ENCODE peak calls at places on chromosomes 11 and 22, in ten cellular contexts. O, M, B, C, J, V, H, E, Y and A are unnamed samples.

GRCh38 chr22:21961886-21962654 is 9.4 kb upstream of the PPM1F start:
- DNase-seq in O (no peak), M (no peak), B (no peak), C (peak; percentile 66), J (no peak), V (no peak), H (no peak), E (peak; percentile 72), Y (no peak), A (no peak)

GRCh38 chr11:8262552-8263108 is 1.0 kb downstream of the LMO1 start:
- DNase-seq in O (peak; percentile 21), M (no peak), B (peak; percentile 90), C (peak; percentile 61), J (peak; percentile 44), V (peak; percentile 60), H (peak; percentile 54), E (peak; percentile 55), Y (peak; percentile 66), A (peak; percentile 57)

GRCh38 chr11:116742104-116742503 is 30.7 kb downstream of the BUD13 start:
- DNase-seq in O (no peak), M (no peak), B (no peak), C (peak; percentile 27), J (no peak), V (no peak), H (no peak), E (peak; percentile 62), Y (no peak), A (no peak)

GRCh38 chr11:44426119-44426518 is 116.2 kb upstream of the ALX4 start:
- DNase-seq in O (no peak), M (no peak), B (no peak), C (no peak), J (no peak), V (no peak), H (no peak), E (no peak), Y (no peak), A (no peak)

GRCh38 chr11:16086229-16086628 is 270.1 kb downstream of the SOX6 start:
- DNase-seq in O (no peak), M (no peak), B (no peak), C (no peak), J (no peak), V (peak; percentile 33), H (no peak), E (no peak), Y (no peak), A (no peak)

GRCh38 chr11:128620306-128621175 is 33.2 kb upstream of the ETS1 start:
- DNase-seq in O (no peak), M (no peak), B (no peak), C (peak; percentile 19), J (no peak), V (no peak), H (no peak), E (peak; percentile 33), Y (no peak), A (no peak)

GRCh38 chr11:35304393-35304790 is 115.0 kb downstream of the SLC1A2 start:
- DNase-seq in O (peak; percentile 26), M (no peak), B (no peak), C (peak; percentile 37), J (no peak), V (no peak), H (no peak), E (peak; percentile 88), Y (no peak), A (peak; percentile 13)

GRCh38 chr11:2914475-2915195 is 14.6 kb downstream of the PHLDA2 start:
- DNase-seq in O (no peak), M (peak; percentile 81), B (peak; percentile 85), C (no peak), J (no peak), V (no peak), H (no peak), E (no peak), Y (no peak), A (no peak)

GRCh38 chr11:819129-819931 is 616 bp downstream of the PNPLA2 start:
- DNase-seq in O (peak; percentile 94), M (peak; percentile 96), B (peak; percentile 98), C (peak; percentile 92), J (peak; percentile 82), V (peak; percentile 88), H (peak; percentile 88), E (peak; percentile 73), Y (peak; percentile 95), A (peak; percentile 97)

GRCh38 chr11:62841361-62842170 is 2.2 kb upstream of the WDR74 start:
- DNase-seq in O (peak; percentile 98), M (peak; percentile 91), B (peak; percentile 94), C (peak; percentile 97), J (peak; percentile 95), V (peak; percentile 79), H (peak; percentile 81), E (peak; percentile 100), Y (peak; percentile 77), A (peak; percentile 87)

GRCh38 chr11:72321381-72321996 is 77.5 kb upstream of the PHOX2A start:
- DNase-seq in O (no peak), M (no peak), B (no peak), C (peak; percentile 59), J (peak; percentile 25), V (no peak), H (no peak), E (peak; percentile 81), Y (no peak), A (no peak)

GRCh38 chr11:118608268-118609214 is 1.1 kb downstream of the PHLDB1 start:
- DNase-seq in O (peak; percentile 39), M (peak; percentile 80), B (peak; percentile 51), C (peak; percentile 55), J (peak; percentile 44), V (no peak), H (no peak), E (peak; percentile 85), Y (peak; percentile 87), A (no peak)

GRCh38 chr11:119367661-119368120 is 13.8 kb downstream of the USP2 start:
- DNase-seq in O (no peak), M (no peak), B (no peak), C (no peak), J (peak; percentile 64), V (no peak), H (no peak), E (no peak), Y (no peak), A (no peak)

GRCh38 chr11:134394311-134394710 is 17.7 kb downstream of the B3GAT1 start:
- DNase-seq in O (no peak), M (no peak), B (no peak), C (no peak), J (no peak), V (no peak), H (no peak), E (no peak), Y (no peak), A (no peak)

GRCh38 chr22:20131593-20131855 is at the start of gene ZDHHC8:
- DNase-seq in O (peak; percentile 42), M (peak; percentile 60), B (peak; percentile 64), C (peak; percentile 38), J (no peak), V (no peak), H (peak; percentile 22), E (no peak), Y (peak; percentile 61), A (peak; percentile 91)

DNA sequence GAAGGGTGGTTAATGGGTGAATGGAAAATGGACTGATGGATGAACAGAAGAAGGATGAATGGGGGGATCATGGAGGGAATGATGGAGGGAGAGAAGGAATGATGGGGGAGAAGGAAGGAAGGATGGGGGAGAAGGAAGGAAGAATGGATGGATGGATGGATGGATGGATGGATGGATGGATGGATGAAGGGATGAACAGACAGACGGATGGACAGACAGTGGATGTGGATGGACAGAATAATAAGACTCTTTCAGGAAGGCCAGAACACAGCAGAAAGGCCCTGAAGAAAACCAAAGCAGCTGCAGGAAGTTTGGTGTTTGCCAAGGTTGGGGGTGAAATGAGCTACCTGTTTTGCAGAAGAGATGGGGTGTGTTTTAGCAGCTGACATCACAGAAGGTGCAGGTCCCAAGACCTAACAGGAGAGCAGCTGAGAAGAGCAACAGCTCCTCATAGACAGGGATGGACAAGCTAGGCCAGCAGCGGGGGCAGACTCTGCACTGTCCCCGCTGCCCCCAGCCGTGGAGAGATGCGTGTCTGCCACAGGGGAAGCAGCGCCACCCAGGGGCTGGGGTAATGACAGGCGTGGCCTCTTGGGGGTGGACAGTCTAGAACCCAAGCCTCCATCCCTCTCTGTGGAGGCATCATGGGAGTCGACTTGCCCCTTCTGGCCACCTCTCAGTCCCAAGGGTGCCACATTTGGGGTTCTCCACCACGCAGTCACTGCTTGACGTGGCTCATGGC is 17.9 kb downstream of the C1QTNF6 start:
- DNase-seq in O (no peak), M (no peak), B (no peak), C (no peak), J (no peak), V (no peak), H (no peak), E (no peak), Y (no peak), A (no peak)
- TF ChIP-seq CTCF in O (no peak), M (no peak), B (no peak), C (no peak), J (no peak), V (no peak), H (no peak), E (no peak), Y (no peak), A (no peak)

GRCh38 chr22:41672780-41673509 is 15.7 kb downstream of the SNU13 start:
- DNase-seq in O (peak; percentile 59), M (no peak), B (no peak), C (peak; percentile 38), J (no peak), V (no peak), H (no peak), E (no peak), Y (no peak), A (no peak)
- TF ChIP-seq CTCF in O (peak; percentile 74), M (peak; percentile 14), B (peak; percentile 43), C (peak; percentile 44), J (no peak), V (peak; percentile 29), H (no peak), E (peak; percentile 7), Y (no peak), A (no peak)

DNA sequence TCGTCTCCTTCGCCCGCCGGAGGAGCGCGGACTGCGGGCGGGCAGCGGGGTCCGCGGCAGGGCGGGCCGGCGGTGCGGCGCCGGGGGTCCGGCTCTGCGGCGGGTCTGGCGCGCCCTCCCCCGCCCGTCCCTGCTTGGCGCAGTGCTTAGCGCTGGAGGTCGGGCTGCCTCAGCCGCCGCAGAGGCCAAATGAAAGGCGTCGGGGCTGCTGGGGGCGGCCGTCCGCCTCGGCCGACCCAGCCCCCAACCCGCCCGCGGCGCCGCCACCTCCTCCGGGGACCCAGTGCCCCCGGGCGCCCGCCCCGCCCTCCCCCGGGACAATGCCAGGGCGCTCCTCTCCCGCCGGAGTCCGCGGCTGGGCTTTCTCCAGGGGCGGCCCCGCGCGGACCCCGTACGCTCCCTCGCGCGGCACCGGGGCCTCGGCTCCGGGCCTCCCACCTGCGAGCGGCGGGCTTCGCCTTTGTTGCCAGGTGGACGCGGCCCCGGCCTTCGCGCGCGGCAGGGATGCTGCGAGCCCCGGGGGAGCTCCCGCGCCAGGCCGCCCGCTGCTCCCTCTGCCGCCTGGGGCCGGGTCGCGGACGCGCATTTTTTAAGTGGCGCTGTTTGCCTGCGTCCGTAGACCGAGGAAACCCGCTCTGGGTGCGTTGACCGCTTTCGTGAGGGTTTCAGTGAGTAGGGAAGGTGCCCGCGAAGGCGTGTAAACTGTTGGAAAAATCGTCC is 575 bp downstream of the APLP2 start:
- DNase-seq in O (peak; percentile 48), M (peak; percentile 49), B (peak; percentile 66), C (peak; percentile 36), J (peak; percentile 29), V (peak; percentile 37), H (peak; percentile 36), E (peak; percentile 13), Y (peak; percentile 53), A (peak; percentile 81)
- TF ChIP-seq CTCF in O (no peak), M (no peak), B (peak; percentile 18), C (no peak), J (no peak), V (peak; percentile 22), H (no peak), E (peak; percentile 17), Y (no peak), A (peak; percentile 11)

GRCh38 chr22:42353883-42354727 is 78.1 kb downstream of the NFAM1 start:
- DNase-seq in O (no peak), M (no peak), B (no peak), C (no peak), J (no peak), V (no peak), H (peak; percentile 42), E (peak; percentile 13), Y (no peak), A (no peak)
- TF ChIP-seq CTCF in O (no peak), M (no peak), B (no peak), C (peak; percentile 17), J (no peak), V (no peak), H (no peak), E (no peak), Y (no peak), A (no peak)